ENCODE peak calls at places on chromosomes 2 and 18, in six cellular contexts. W, Y, D, T, R and C are unnamed samples.
A peak's percentile ranks its signal among the peaks of the same experiment; 100 is the strongest.

GRCh38 chr2:45263147-45263546 is 253.9 kb upstream of the SIX2 start:
- DNase-seq in W (no peak), Y (no peak), D (no peak), T (no peak), R (no peak), C (no peak)

GRCh38 chr2:96664366-96664765 is 21.8 kb downstream of the FER1L5 start:
- DNase-seq in W (no peak), Y (no peak), D (no peak), T (no peak), R (no peak), C (no peak)

GRCh38 chr2:101692766-101693165 is 4.7 kb upstream of the MAP4K4 start:
- DNase-seq in W (no peak), Y (no peak), D (no peak), T (no peak), R (no peak), C (no peak)

GRCh38 chr2:196274387-196274809 is 103.0 kb upstream of the STK17B start:
- DNase-seq in W (no peak), Y (no peak), D (no peak), T (no peak), R (peak; percentile 12), C (no peak)

GRCh38 chr2:69298862-69299261 is 88.2 kb downstream of the GFPT1 start:
- DNase-seq in W (no peak), Y (no peak), D (no peak), T (no peak), R (no peak), C (no peak)

GRCh38 chr18:11987527-11987926 is 6.2 kb downstream of the IMPA2 start:
- DNase-seq in W (no peak), Y (no peak), D (no peak), T (no peak), R (no peak), C (no peak)

GRCh38 chr2:189338119-189338518 is 103.2 kb upstream of the WDR75 start:
- DNase-seq in W (no peak), Y (no peak), D (no peak), T (no peak), R (no peak), C (no peak)

GRCh38 chr18:78151948-78152725 is 827.5 kb upstream of the SALL3 start:
- DNase-seq in W (no peak), Y (no peak), D (no peak), T (no peak), R (no peak), C (no peak)

GRCh38 chr2:47056374-47056773 is 98.7 kb downstream of the STPG4 start:
- DNase-seq in W (no peak), Y (no peak), D (no peak), T (no peak), R (no peak), C (no peak)

GRCh38 chr2:102502576-102502975 is 29.6 kb downstream of the SLC9A4 start:
- DNase-seq in W (no peak), Y (no peak), D (no peak), T (no peak), R (no peak), C (no peak)

GRCh38 chr2:216006164-216006663 is 7.1 kb downstream of the MREG start:
- DNase-seq in W (peak; percentile 39), Y (peak; percentile 44), D (peak; percentile 43), T (no peak), R (no peak), C (peak; percentile 36)

GRCh38 chr2:201709747-201710146 is 11.3 kb upstream of the MPP4 start:
- DNase-seq in W (no peak), Y (no peak), D (no peak), T (no peak), R (no peak), C (no peak)

GRCh38 chr2:223585691-223586090 is 16.5 kb downstream of the SCG2 start:
- DNase-seq in W (no peak), Y (no peak), D (no peak), T (no peak), R (no peak), C (no peak)

GRCh38 chr2:158197940-158198339 is 96.3 kb downstream of the UPP2 start:
- DNase-seq in W (no peak), Y (no peak), D (no peak), T (no peak), R (no peak), C (no peak)

GRCh38 chr18:52875711-52876110 is 535.7 kb downstream of the DCC start:
- DNase-seq in W (no peak), Y (no peak), D (no peak), T (no peak), R (no peak), C (no peak)

GRCh38 chr2:61970807-61971556 is 65.5 kb downstream of the COMMD1 start:
- DNase-seq in W (no peak), Y (no peak), D (no peak), T (no peak), R (no peak), C (no peak)

GRCh38 chr2:176370423-176370822 is 101.2 kb downstream of the MTX2 start:
- DNase-seq in W (no peak), Y (no peak), D (no peak), T (no peak), R (no peak), C (no peak)

GRCh38 chr2:12321017-12321641 is 395.6 kb upstream of the TRIB2 start:
- DNase-seq in W (no peak), Y (peak; percentile 68), D (no peak), T (no peak), R (no peak), C (no peak)

GRCh38 chr2:31469648-31470047 is 55.1 kb upstream of the XDH start:
- DNase-seq in W (no peak), Y (no peak), D (no peak), T (no peak), R (no peak), C (no peak)

GRCh38 chr2:170394988-170395387 is 217.0 kb downstream of the MYO3B start:
- DNase-seq in W (no peak), Y (no peak), D (no peak), T (no peak), R (no peak), C (no peak)

GRCh38 chr2:128604045-128604444 is 285.4 kb upstream of the HS6ST1 start:
- DNase-seq in W (no peak), Y (no peak), D (no peak), T (no peak), R (no peak), C (no peak)

GRCh38 chr18:29753379-29753778 is 1289.2 kb downstream of the DSC3 start:
- DNase-seq in W (no peak), Y (no peak), D (no peak), T (no peak), R (no peak), C (no peak)

GRCh38 chr2:239263937-239264837 is 136.6 kb downstream of the HDAC4 start:
- DNase-seq in W (no peak), Y (no peak), D (peak; percentile 32), T (no peak), R (no peak), C (no peak)

GRCh38 chr2:188884552-188884951 is 89.6 kb upstream of the COL3A1 start:
- DNase-seq in W (no peak), Y (no peak), D (no peak), T (no peak), R (no peak), C (no peak)

GRCh38 chr2:43224571-43225092 is 1.8 kb downstream of the ZFP36L2 start:
- DNase-seq in W (no peak), Y (no peak), D (peak; percentile 38), T (no peak), R (peak; percentile 35), C (no peak)

GRCh38 chr2:176533505-176534193 is 264.4 kb downstream of the MTX2 start:
- DNase-seq in W (no peak), Y (no peak), D (no peak), T (no peak), R (no peak), C (no peak)

GRCh38 chr2:105409717-105410116 is 10.9 kb upstream of the FHL2 start:
- DNase-seq in W (no peak), Y (peak; percentile 84), D (no peak), T (no peak), R (no peak), C (peak; percentile 49)

GRCh38 chr18:21841570-21841969 is 101.0 kb downstream of the MIB1 start:
- DNase-seq in W (no peak), Y (no peak), D (no peak), T (no peak), R (no peak), C (no peak)

GRCh38 chr2:134189009-134189717 is 64.7 kb upstream of the MGAT5 start:
- DNase-seq in W (no peak), Y (no peak), D (no peak), T (no peak), R (no peak), C (no peak)

GRCh38 chr2:7145707-7146106 is 228.5 kb downstream of the RNF144A start:
- DNase-seq in W (no peak), Y (no peak), D (no peak), T (no peak), R (no peak), C (no peak)

GRCh38 chr2:78417355-78417754 is 608.1 kb upstream of the REG3G start:
- DNase-seq in W (no peak), Y (no peak), D (no peak), T (no peak), R (no peak), C (no peak)

GRCh38 chr2:101718993-101719571 is 21.6 kb downstream of the MAP4K4 start:
- DNase-seq in W (no peak), Y (no peak), D (peak; percentile 62), T (no peak), R (no peak), C (no peak)

GRCh38 chr2:235286624-235287368 is 207.0 kb upstream of the AGAP1 start:
- DNase-seq in W (no peak), Y (no peak), D (no peak), T (no peak), R (no peak), C (no peak)

GRCh38 chr2:128984855-128985254 is 666.2 kb upstream of the HS6ST1 start:
- DNase-seq in W (no peak), Y (no peak), D (no peak), T (no peak), R (no peak), C (no peak)

GRCh38 chr2:226140594-226140993 is 659.0 kb downstream of the IRS1 start:
- DNase-seq in W (no peak), Y (no peak), D (no peak), T (no peak), R (no peak), C (no peak)

GRCh38 chr18:22900558-22901183 is 32.5 kb upstream of the RBBP8 start:
- DNase-seq in W (no peak), Y (peak; percentile 45), D (no peak), T (no peak), R (no peak), C (no peak)

GRCh38 chr2:232103140-232103737 is 141.7 kb downstream of the DIS3L2 start:
- DNase-seq in W (no peak), Y (no peak), D (no peak), T (no peak), R (no peak), C (no peak)

GRCh38 chr2:120175000-120175581 is 48.1 kb downstream of the TMEM185B start:
- DNase-seq in W (no peak), Y (no peak), D (peak; percentile 46), T (no peak), R (no peak), C (no peak)

GRCh38 chr2:234435836-234436481 is 60.9 kb downstream of the ARL4C start:
- DNase-seq in W (no peak), Y (no peak), D (no peak), T (no peak), R (no peak), C (no peak)